ENCODE peak calls at places on chromosomes 3 and 15, in ten cellular contexts. H, I, S, B, F, Q, K, Y, A and T are unnamed samples.

GRCh38 chr3:87833039-87833377 is 225.8 kb downstream of the CGGBP1 start:
- DNase-seq in Q (no peak), B (no peak), K (no peak), I (no peak), A (no peak), F (no peak), S (no peak), Y (no peak), H (peak), T (no peak)

GRCh38 chr3:18099611-18100010 is 325.5 kb downstream of the SATB1 start:
- DNase-seq in K (no peak), F (no peak), Y (no peak), H (peak), A (no peak), I (no peak), Q (no peak), B (no peak), S (no peak), T (no peak)

GRCh38 chr3:48553886-48554845 is 2.4 kb downstream of the PFKFB4 start:
- DNase-seq in K (no peak), A (no peak), B (no peak), I (no peak), Q (no peak), S (no peak), H (no peak), Y (no peak), F (no peak), T (no peak)

GRCh38 chr3:133527306-133527705 is 46.2 kb upstream of the CDV3 start:
- DNase-seq in Q (no peak), F (no peak), S (no peak), H (no peak), K (no peak), Y (no peak), B (peak), I (no peak), A (no peak), T (no peak)

GRCh38 chr3:10930641-10931040 is 61.9 kb upstream of the SLC6A1 start:
- DNase-seq in I (no peak), S (no peak), Q (no peak), K (no peak), H (no peak), B (peak), F (no peak), A (no peak), Y (no peak), T (no peak)

GRCh38 chr3:131218196-131218595 is 163.4 kb upstream of the NUDT16 start:
- DNase-seq in K (no peak), I (no peak), B (no peak), F (no peak), Q (no peak), S (no peak), Y (no peak), H (peak), A (no peak), T (no peak)

GRCh38 chr3:21542656-21543379 is 208.2 kb downstream of the ZNF385D start:
- DNase-seq in F (no peak), B (no peak), I (no peak), S (no peak), A (no peak), Y (no peak), Q (no peak), K (no peak), H (no peak), T (no peak)

GRCh38 chr3:185586644-185586964 is 509 bp downstream of the SENP2 start:
- DNase-seq in K (no peak), H (no peak), A (no peak), Q (no peak), F (no peak), B (no peak), S (peak), I (no peak), Y (peak), T (no peak)

GRCh38 chr15:90955911-90956310 is 1.2 kb downstream of the RCCD1 start:
- DNase-seq in F (peak), Q (no peak), I (no peak), H (no peak), K (no peak), Y (peak), A (no peak), B (no peak), S (no peak), T (no peak)

GRCh38 chr15:62727501-62727900 is 315.0 kb upstream of the TPM1 start:
- DNase-seq in A (no peak), S (no peak), F (no peak), Y (no peak), H (no peak), K (no peak), I (no peak), Q (no peak), B (no peak), T (no peak)

GRCh38 chr3:55431041-55431440 is 56.1 kb downstream of the WNT5A start:
- DNase-seq in K (no peak), B (no peak), I (no peak), Q (no peak), Y (no peak), S (no peak), F (no peak), H (no peak), A (no peak), T (no peak)

GRCh38 chr15:43204016-43204901 is 16.6 kb downstream of the EPB42 start:
- DNase-seq in K (peak), B (peak), H (peak), A (peak), Y (peak), I (peak), F (peak), S (no peak), Q (no peak), T (no peak)

GRCh38 chr3:164418426-164418825 is 659.9 kb downstream of the SI start:
- DNase-seq in Q (no peak), A (no peak), I (no peak), S (no peak), Y (no peak), F (peak), H (no peak), K (no peak), B (no peak), T (no peak)

GRCh38 chr3:66227917-66228316 is 7.1 kb downstream of the SLC25A26 start:
- DNase-seq in A (no peak), F (no peak), Q (no peak), I (no peak), K (no peak), H (peak), Y (no peak), B (no peak), S (no peak), T (no peak)

GRCh38 chr3:24288538-24289236 is 206.0 kb downstream of the THRB start:
- DNase-seq in K (no peak), A (peak), Y (no peak), F (no peak), S (no peak), Q (no peak), H (no peak), I (no peak), B (no peak), T (no peak)

GRCh38 chr3:98945006-98945626 is 43.6 kb upstream of the DCBLD2 start:
- DNase-seq in Y (no peak), K (no peak), H (peak), S (no peak), I (no peak), A (no peak), Q (no peak), F (no peak), B (no peak), T (no peak)

GRCh38 chr3:133506215-133506901 is 67.1 kb upstream of the CDV3 start:
- DNase-seq in Y (peak), I (peak), S (no peak), H (no peak), B (no peak), F (no peak), Q (no peak), A (no peak), K (no peak), T (no peak)

GRCh38 chr15:70096215-70096974 is 1.3 kb downstream of the TLE3 start:
- DNase-seq in H (peak), A (peak), Y (peak), S (no peak), B (peak), K (no peak), F (peak), I (peak), Q (no peak), T (no peak)

GRCh38 chr3:18725668-18726407 is 300.7 kb upstream of the SATB1 start:
- DNase-seq in K (no peak), B (no peak), Q (no peak), Y (no peak), F (no peak), I (peak), H (no peak), A (no peak), S (no peak), T (no peak)

GRCh38 chr3:5767304-5767703 is 579.8 kb downstream of the EDEM1 start:
- DNase-seq in A (no peak), Y (no peak), H (no peak), K (no peak), F (no peak), S (no peak), I (no peak), Q (no peak), B (no peak), T (no peak)

GRCh38 chr3:194731496-194732073 is 45.9 kb downstream of the FAM43A start:
- DNase-seq in B (no peak), A (no peak), F (no peak), H (no peak), I (no peak), S (no peak), K (no peak), Q (no peak), Y (peak), T (no peak)

GRCh38 chr3:124273651-124274050 is 281.7 kb upstream of the ROPN1 start:
- DNase-seq in B (peak), I (no peak), Y (no peak), K (no peak), H (no peak), Q (no peak), S (no peak), A (no peak), F (no peak), T (no peak)

GRCh38 chr15:26294062-26294689 is 431.0 kb upstream of the ATP10A start:
- DNase-seq in B (no peak), I (no peak), Y (no peak), F (peak), Q (no peak), S (no peak), K (peak), H (no peak), A (peak), T (no peak)

GRCh38 chr3:63349583-63350177 is 71.6 kb downstream of the SYNPR start:
- DNase-seq in S (peak), B (no peak), Q (peak), I (peak), H (peak), F (peak), K (peak), Y (peak), A (no peak), T (no peak)